ENCODE peak calls at places on chromosomes 2 and 18, in five cellular contexts. E, B, O, F and N are unnamed samples.

GRCh38 chr2:208101716-208102631 is 22.4 kb downstream of the CRYGD start:
- DNase-seq in E (no peak), O (no peak), F (no peak), B (peak; percentile 25), N (no peak)

GRCh38 chr2:164954954-164955701 is at the start of gene SLC38A11:
- DNase-seq in E (peak; percentile 8), O (peak; percentile 41), F (peak; percentile 34), B (no peak), N (peak; percentile 17)

GRCh38 chr2:69163109-69163508 is 150.1 kb downstream of the ANTXR1 start:
- DNase-seq in E (no peak), O (no peak), B (peak; percentile 80), F (peak; percentile 46), N (no peak)

GRCh38 chr2:118176601-118177000 is 88.3 kb downstream of the INSIG2 start:
- DNase-seq in E (no peak), F (no peak), O (no peak), B (no peak), N (no peak)

GRCh38 chr2:126885701-126886121 is 13.0 kb upstream of the TEX51 start:
- DNase-seq in B (no peak), F (peak; percentile 43), E (no peak), O (peak; percentile 51), N (no peak)

GRCh38 chr2:42951263-42951938 is 159.0 kb upstream of the HAAO start:
- DNase-seq in F (peak; percentile 30), O (no peak), E (no peak), B (peak; percentile 64), N (no peak)

GRCh38 chr18:3246636-3247242 is 862 bp upstream of the MYL12A start:
- DNase-seq in E (peak; percentile 25), F (peak; percentile 49), B (no peak), O (no peak), N (no peak)

GRCh38 chr18:63603772-63604171 is 16.6 kb downstream of the SERPINB13 start:
- DNase-seq in F (no peak), O (no peak), B (peak; percentile 77), E (no peak), N (no peak)

GRCh38 chr2:109260116-109260855 is 131.3 kb downstream of the SH3RF3 start:
- DNase-seq in F (no peak), E (no peak), O (no peak), B (no peak), N (no peak)

GRCh38 chr2:240893363-240893828 is 2.6 kb downstream of the MAB21L4 start:
- DNase-seq in O (peak; percentile 80), F (no peak), B (peak; percentile 25), E (no peak), N (no peak)

GRCh38 chr18:24459772-24460171 is 665 bp upstream of the HRH4 start:
- DNase-seq in B (no peak), O (no peak), E (no peak), F (no peak), N (no peak)

GRCh38 chr2:165141601-165142000 is 62.2 kb downstream of the SCN3A start:
- DNase-seq in E (no peak), O (no peak), F (no peak), B (no peak), N (no peak)

GRCh38 chr2:235112365-235112764 is 160.5 kb downstream of the SH3BP4 start:
- DNase-seq in O (peak; percentile 4), B (no peak), E (no peak), F (no peak), N (no peak)

GRCh38 chr2:235116885-235117492 is 165.2 kb downstream of the SH3BP4 start:
- DNase-seq in E (no peak), F (no peak), B (peak; percentile 18), O (no peak), N (no peak)

GRCh38 chr2:235113854-235114253 is 162.0 kb downstream of the SH3BP4 start:
- DNase-seq in B (no peak), E (no peak), O (peak; percentile 91), F (no peak), N (no peak)
- TF ChIP-seq CTCF in B (no peak), E (no peak), O (peak; percentile 59), F (no peak), N (no peak)

DNA sequence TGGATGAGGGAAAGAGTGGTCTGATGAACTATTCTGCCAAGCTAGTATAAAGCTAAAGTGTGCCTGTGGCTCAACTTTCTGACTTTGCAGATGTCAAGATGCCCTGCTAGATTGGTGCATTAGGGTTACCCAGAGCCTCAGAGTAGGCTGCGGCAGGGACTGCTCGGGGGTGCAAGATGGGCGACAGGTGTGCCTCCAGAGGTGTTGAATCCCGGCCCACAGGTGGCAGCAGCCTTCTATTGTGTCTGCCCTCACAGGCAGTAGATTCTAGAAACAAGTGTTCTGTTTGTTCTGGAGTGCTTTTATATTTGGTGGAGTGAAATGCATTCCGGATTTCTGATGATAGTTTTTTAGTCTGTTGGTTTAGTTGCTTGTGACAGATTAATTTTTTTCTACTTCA is 131.6 kb upstream of the IL1R2 start:
- DNase-seq in B (no peak), O (peak; percentile 49), E (no peak), F (no peak), N (no peak)
- TF ChIP-seq CTCF in B (peak; percentile 21), O (peak; percentile 46), E (no peak), F (no peak), N (no peak)

DNA sequence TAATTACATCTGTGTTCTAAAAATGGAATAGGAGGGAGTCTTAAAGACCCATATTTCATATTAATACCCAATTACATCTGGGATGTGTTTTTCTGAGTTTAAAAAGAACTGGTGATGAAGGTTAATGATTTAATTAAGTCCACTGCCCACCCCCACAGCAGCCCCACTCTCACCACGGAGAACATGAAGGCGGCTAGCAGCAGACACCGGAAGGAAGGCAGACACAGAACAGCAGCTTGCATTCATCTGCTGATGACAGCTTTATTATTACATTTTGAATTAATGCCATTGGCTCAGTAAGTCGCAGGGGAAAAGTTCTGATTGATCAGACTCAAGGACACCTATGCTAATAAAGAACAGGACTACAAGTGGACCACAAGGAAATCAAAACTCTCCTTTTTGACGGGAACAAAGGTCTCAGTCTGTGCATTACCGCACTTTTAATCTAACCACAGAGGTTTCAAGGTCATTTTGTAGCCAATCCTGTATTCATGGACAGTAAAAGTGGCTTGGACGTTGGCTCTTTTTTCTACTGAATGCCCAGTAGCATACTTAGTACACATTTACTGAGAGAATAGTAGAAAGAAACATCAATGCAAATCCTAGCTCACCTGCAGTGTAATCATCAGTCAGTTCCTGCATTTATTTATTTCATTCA is 472.0 kb downstream of the PID1 start:
- DNase-seq in F (no peak), O (no peak), B (no peak), E (no peak), N (no peak)
- TF ChIP-seq CTCF in F (no peak), O (no peak), B (no peak), E (no peak), N (no peak)

DNA sequence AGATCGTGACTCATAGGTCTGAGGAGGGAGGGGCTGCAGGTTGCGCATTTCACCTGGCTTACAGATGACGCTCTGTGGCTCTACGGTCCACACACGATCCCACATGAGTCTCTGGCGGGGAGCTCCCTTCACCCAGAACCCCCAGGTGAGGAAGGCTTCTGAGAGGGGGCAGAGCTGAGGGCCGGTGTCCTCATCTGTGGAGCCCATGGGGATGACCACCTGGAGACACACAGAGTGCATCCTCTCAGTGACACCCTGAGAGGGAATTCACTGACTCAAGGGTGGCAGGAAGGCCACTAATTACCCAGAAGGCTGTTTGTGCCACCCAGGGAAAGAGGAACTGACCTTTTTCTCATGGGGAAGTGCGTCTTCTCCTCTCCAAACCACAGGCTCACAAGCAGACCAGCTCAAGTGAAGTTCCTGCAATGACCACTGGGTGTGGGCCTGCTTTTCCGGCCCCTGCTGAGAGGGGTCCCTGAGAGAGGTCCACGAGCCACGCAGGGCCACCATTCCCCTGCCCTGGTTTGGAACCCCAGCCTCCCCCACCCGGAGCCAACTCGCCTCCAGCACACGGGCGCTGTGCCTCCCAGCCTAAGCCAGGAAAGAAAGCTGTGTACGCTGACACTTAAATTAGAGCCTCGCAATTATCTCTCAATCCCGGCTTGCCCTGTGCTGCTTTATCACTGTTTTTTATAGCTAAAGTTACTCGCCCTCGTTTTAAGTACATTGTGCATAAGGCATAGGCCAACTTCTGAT is 114.1 kb downstream of the BCL11A start:
- DNase-seq in B (no peak), F (peak; percentile 27), E (peak; percentile 47), O (peak; percentile 58), N (peak; percentile 40)
- TF ChIP-seq CTCF in B (no peak), F (peak; percentile 40), E (peak; percentile 73), O (peak; percentile 63), N (peak; percentile 71)

GRCh38 chr2:134491796-134492441 is 226.9 kb downstream of the TMEM163 start:
- DNase-seq in F (no peak), O (no peak), E (no peak), B (peak; percentile 36), N (no peak)
- TF ChIP-seq CTCF in F (peak; percentile 29), O (no peak), E (no peak), B (peak; percentile 46), N (no peak)

GRCh38 chr2:18791172-18791797 is 201.9 kb upstream of the NT5C1B start:
- DNase-seq in F (no peak), O (no peak), B (peak; percentile 21), E (no peak), N (no peak)

GRCh38 chr2:18788590-18788989 is 199.2 kb upstream of the NT5C1B start:
- DNase-seq in O (no peak), E (no peak), B (no peak), F (peak; percentile 46), N (no peak)

GRCh38 chr2:18784245-18784644 is 194.9 kb upstream of the NT5C1B start:
- DNase-seq in O (no peak), F (no peak), B (no peak), E (no peak), N (no peak)

GRCh38 chr2:18790465-18791171 is 201.2 kb upstream of the NT5C1B start:
- DNase-seq in E (no peak), F (no peak), B (no peak), O (no peak), N (no peak)

GRCh38 chr2:18787726-18788125 is 198.4 kb upstream of the NT5C1B start:
- DNase-seq in B (no peak), O (no peak), F (no peak), E (no peak), N (no peak)
- TF ChIP-seq CTCF in B (no peak), O (peak; percentile 24), F (no peak), E (no peak), N (no peak)

GRCh38 chr2:119384971-119385370 is 18.2 kb downstream of the DBI start:
- DNase-seq in F (no peak), E (no peak), B (no peak), O (no peak), N (no peak)

GRCh38 chr2:119383410-119384140 is 16.8 kb downstream of the DBI start:
- DNase-seq in O (no peak), F (no peak), B (no peak), E (no peak), N (no peak)

GRCh38 chr2:119385465-119385864 is 18.7 kb downstream of the DBI start:
- DNase-seq in E (no peak), O (no peak), F (no peak), B (no peak), N (no peak)

GRCh38 chr2:119389615-119390306 is 23.0 kb downstream of the DBI start:
- DNase-seq in E (no peak), B (peak; percentile 56), O (no peak), F (peak; percentile 83), N (no peak)

GRCh38 chr2:119387381-119388129 is 20.8 kb downstream of the DBI start:
- DNase-seq in B (peak; percentile 50), F (peak; percentile 64), E (no peak), O (no peak), N (no peak)
- TF ChIP-seq CTCF in B (peak; percentile 45), F (peak; percentile 23), E (no peak), O (peak; percentile 26), N (no peak)